ENCODE peak calls at places on chromosomes 5 and 9, in four cellular contexts. B, Z, U and V are unnamed samples.

GRCh38 chr5:151063136-151063544 is 17.7 kb downstream of the TNIP1 start:
- ATAC-seq in B (peak; percentile 71), Z (peak; percentile 82), U (peak; percentile 75), V (peak; percentile 59)

GRCh38 chr9:137021979-137022619 is 5.9 kb downstream of the ABCA2 start:
- ATAC-seq in B (no peak), Z (peak; percentile 58), U (no peak), V (peak; percentile 50)

GRCh38 chr5:140041492-140042421 is 1.3 kb downstream of the NRG2 start:
- ATAC-seq in B (peak; percentile 80), Z (peak; percentile 65), U (peak; percentile 85), V (peak; percentile 62)

GRCh38 chr9:127163409-127163808 is 41.0 kb upstream of the ANGPTL2 start:
- ATAC-seq in B (peak; percentile 65), Z (no peak), U (peak; percentile 18), V (no peak)

GRCh38 chr5:105015098-105015497 is 1452.5 kb upstream of the NUDT12 start:
- ATAC-seq in B (no peak), Z (no peak), U (no peak), V (no peak)

GRCh38 chr9:75019022-75019421 is 9.1 kb downstream of the CARNMT1 start:
- ATAC-seq in B (no peak), Z (no peak), U (no peak), V (no peak)

GRCh38 chr5:168008555-168008954 is 282.9 kb upstream of the WWC1 start:
- ATAC-seq in B (no peak), Z (no peak), U (no peak), V (no peak)

GRCh38 chr5:103057208-103058130 is 62.5 kb downstream of the GIN1 start:
- ATAC-seq in B (no peak), Z (no peak), U (no peak), V (no peak)

GRCh38 chr9:109319631-109320233 is 1.1 kb downstream of the EPB41L4B start:
- ATAC-seq in B (peak; percentile 19), Z (peak; percentile 11), U (peak; percentile 15), V (no peak)

GRCh38 chr5:59366784-59367183 is 526.7 kb downstream of the PDE4D start:
- ATAC-seq in B (no peak), Z (no peak), U (no peak), V (no peak)

GRCh38 chr9:89941875-89942274 is 337.1 kb downstream of the GADD45G start:
- ATAC-seq in B (peak; percentile 80), Z (no peak), U (peak; percentile 38), V (peak; percentile 95)

GRCh38 chr5:130164966-130165365 is 260.7 kb downstream of the CHSY3 start:
- ATAC-seq in B (no peak), Z (no peak), U (no peak), V (no peak)

GRCh38 chr9:125550216-125550614 is 156.8 kb downstream of the MAPKAP1 start:
- ATAC-seq in B (no peak), Z (peak; percentile 22), U (no peak), V (no peak)

GRCh38 chr5:150647275-150648251 is 7.1 kb downstream of the SYNPO start:
- ATAC-seq in B (peak; percentile 63), Z (peak; percentile 68), U (no peak), V (peak; percentile 17)

GRCh38 chr9:103242486-103242885 is 247.4 kb downstream of the CYLC2 start:
- ATAC-seq in B (no peak), Z (no peak), U (no peak), V (no peak)

GRCh38 chr5:95835682-95836405 is 13.3 kb upstream of the GLRX start:
- ATAC-seq in B (peak; percentile 22), Z (peak; percentile 28), U (no peak), V (no peak)

GRCh38 chr9:125407432-125407973 is 145.9 kb downstream of the GAPVD1 start:
- ATAC-seq in B (peak; percentile 7), Z (no peak), U (no peak), V (peak; percentile 2)

GRCh38 chr5:124301850-124302249 is 444.6 kb downstream of the ZNF608 start:
- ATAC-seq in B (no peak), Z (no peak), U (no peak), V (peak; percentile 70)

GRCh38 chr5:141934099-141934844 is 10.6 kb downstream of the DELE1 start:
- ATAC-seq in B (peak; percentile 70), Z (no peak), U (peak; percentile 50), V (no peak)

GRCh38 chr9:135394699-135395645 is 84.6 kb upstream of the PPP1R26 start:
- ATAC-seq in B (no peak), Z (no peak), U (no peak), V (no peak)

GRCh38 chr5:99674086-99674485 is 745.3 kb upstream of the CHD1 start:
- ATAC-seq in B (no peak), Z (no peak), U (no peak), V (no peak)

GRCh38 chr5:369151-369939 is 47.8 kb downstream of the AHRR start:
- ATAC-seq in B (no peak), Z (no peak), U (no peak), V (no peak)

GRCh38 chr5:160970605-160971191 is 118.7 kb upstream of the ATP10B start:
- ATAC-seq in B (no peak), Z (no peak), U (peak; percentile 60), V (no peak)

GRCh38 chr5:133869675-133869978 is 98.8 kb downstream of the C5orf15 start:
- ATAC-seq in B (peak; percentile 82), Z (peak; percentile 86), U (peak; percentile 17), V (no peak)

GRCh38 chr5:110727025-110727314 is 499 bp upstream of the TMEM232 start:
- ATAC-seq in B (no peak), Z (peak; percentile 30), U (peak; percentile 64), V (peak; percentile 12)

GRCh38 chr5:56330167-56330566 is 97.0 kb upstream of the ANKRD55 start:
- ATAC-seq in B (no peak), Z (no peak), U (peak; percentile 9), V (no peak)

GRCh38 chr9:127521919-127522304 is 70.6 kb downstream of the LRSAM1 start:
- ATAC-seq in B (peak; percentile 57), Z (peak; percentile 42), U (peak; percentile 72), V (peak; percentile 18)

GRCh38 chr9:71891557-71892189 is 19.3 kb downstream of the ABHD17B start:
- ATAC-seq in B (no peak), Z (no peak), U (no peak), V (no peak)